ENCODE peak calls at places on chromosomes 13 and 19, in four cellular contexts. One of them, this sample, is unnamed.
A peak's percentile ranks its signal among the peaks of the same experiment; 100 is the strongest.

GRCh38 chr13:74135306-74136088 is 1.3 kb upstream of the KLF12 start:
- DNase-seq in heart right ventricle: peak; percentile 83
- DNase-seq in heart left ventricle: peak; percentile 86
- DNase-seq in IMR-90: peak; percentile 75
- DNase-seq in this sample: peak; percentile 90

GRCh38 chr13:48728876-48729275 is 75.1 kb downstream of the CYSLTR2 start:
- DNase-seq in heart right ventricle: no peak
- DNase-seq in heart left ventricle: no peak
- DNase-seq in IMR-90: no peak
- DNase-seq in this sample: no peak

GRCh38 chr13:98937911-98938381 is 39.9 kb downstream of the DOCK9 start:
- DNase-seq in heart right ventricle: no peak
- DNase-seq in heart left ventricle: no peak
- DNase-seq in IMR-90: peak; percentile 12
- DNase-seq in this sample: no peak

GRCh38 chr13:29422015-29422414 is 173.5 kb downstream of the SLC7A1 start:
- DNase-seq in heart right ventricle: no peak
- DNase-seq in heart left ventricle: no peak
- DNase-seq in IMR-90: no peak
- DNase-seq in this sample: no peak

GRCh38 chr13:112113355-112113754 is 46.4 kb downstream of the SOX1 start:
- DNase-seq in heart right ventricle: no peak
- DNase-seq in heart left ventricle: no peak
- DNase-seq in IMR-90: no peak
- DNase-seq in this sample: no peak

GRCh38 chr19:16620584-16620983 is 7.4 kb downstream of the MED26 start:
- DNase-seq in heart right ventricle: no peak
- DNase-seq in heart left ventricle: no peak
- DNase-seq in IMR-90: no peak
- DNase-seq in this sample: no peak

GRCh38 chr19:18477042-18477760 is 39.3 kb upstream of the ISYNA1 start:
- DNase-seq in heart right ventricle: no peak
- DNase-seq in heart left ventricle: no peak
- DNase-seq in IMR-90: no peak
- DNase-seq in this sample: no peak

GRCh38 chr13:29369060-29369743 is 226.3 kb downstream of the SLC7A1 start:
- DNase-seq in heart right ventricle: no peak
- DNase-seq in heart left ventricle: no peak
- DNase-seq in IMR-90: peak; percentile 34
- DNase-seq in this sample: no peak

GRCh38 chr19:40421468-40421778 is 4.4 kb downstream of the SERTAD1 start:
- DNase-seq in heart right ventricle: no peak
- DNase-seq in heart left ventricle: no peak
- DNase-seq in IMR-90: no peak
- DNase-seq in this sample: no peak

GRCh38 chr13:64725492-64725891 is 2504.6 kb downstream of the PCDH9 start:
- DNase-seq in heart right ventricle: no peak
- DNase-seq in heart left ventricle: no peak
- DNase-seq in IMR-90: no peak
- DNase-seq in this sample: no peak

GRCh38 chr13:33153421-33154381 is 131.9 kb downstream of the STARD13 start:
- DNase-seq in heart right ventricle: peak; percentile 49
- DNase-seq in heart left ventricle: peak; percentile 61
- DNase-seq in IMR-90: peak; percentile 38
- DNase-seq in this sample: peak; percentile 75

GRCh38 chr19:2627855-2628254 is 74.6 kb downstream of the GNG7 start:
- DNase-seq in heart right ventricle: no peak
- DNase-seq in heart left ventricle: no peak
- DNase-seq in IMR-90: peak; percentile 49
- DNase-seq in this sample: no peak
- H3K4me3 ChIP-seq in heart right ventricle: no peak overlapping the region
- H3K4me3 ChIP-seq in heart left ventricle: no peak overlapping the region
- H3K4me3 ChIP-seq in IMR-90: no peak overlapping the region
- H3K4me3 ChIP-seq in this sample: no peak overlapping the region

GRCh38 chr19:36719687-36720556 is 32.5 kb downstream of the ZNF567 start:
- DNase-seq in heart right ventricle: no peak
- DNase-seq in heart left ventricle: no peak
- DNase-seq in IMR-90: no peak
- DNase-seq in this sample: no peak
- H3K9me3 ChIP-seq in heart right ventricle: peaks cover 100% of the 10 kb centered on the region
- H3K9me3 ChIP-seq in heart left ventricle: peaks cover 100% of the 10 kb centered on the region
- H3K9me3 ChIP-seq in IMR-90: peaks cover 59% of the 10 kb centered on the region
- H3K9me3 ChIP-seq in this sample: peaks cover 15% of the 10 kb centered on the region

DNA sequence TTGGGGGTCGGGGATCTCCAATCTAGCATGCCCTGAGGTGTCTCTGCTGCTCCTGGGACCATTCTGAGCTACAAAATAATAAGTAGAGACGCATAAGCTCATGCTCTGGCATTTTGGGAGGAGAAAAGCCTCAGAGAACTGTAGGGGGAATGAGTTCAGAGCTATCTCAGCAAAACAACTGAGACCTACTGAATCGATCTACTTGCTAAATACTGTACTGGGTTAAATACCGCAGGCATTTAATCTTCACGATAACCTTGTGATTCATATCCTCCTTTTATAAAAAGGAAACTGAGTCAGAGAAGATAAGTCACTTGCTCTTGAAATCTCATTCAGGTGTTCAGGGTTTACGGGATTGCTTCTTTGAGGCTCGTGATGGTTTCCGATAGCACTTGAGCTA is 468.1 kb downstream of the FGF9 start:
- DNase-seq in heart right ventricle: no peak
- DNase-seq in heart left ventricle: no peak
- DNase-seq in IMR-90: no peak
- DNase-seq in this sample: no peak
- H3K4me3 ChIP-seq in heart right ventricle: no peak overlapping the region
- H3K4me3 ChIP-seq in heart left ventricle: no peak overlapping the region
- H3K4me3 ChIP-seq in IMR-90: no peak overlapping the region
- H3K4me3 ChIP-seq in this sample: no peak overlapping the region

GRCh38 chr19:20186163-20186562 is 19.1 kb downstream of the ZNF486 start:
- DNase-seq in heart right ventricle: no peak
- DNase-seq in heart left ventricle: no peak
- DNase-seq in IMR-90: no peak
- DNase-seq in this sample: no peak
- H3K9me3 ChIP-seq in heart right ventricle: no peaks in the 10 kb centered on the region
- H3K9me3 ChIP-seq in heart left ventricle: no peaks in the 10 kb centered on the region
- H3K9me3 ChIP-seq in IMR-90: peaks cover 3% of the 10 kb centered on the region
- H3K9me3 ChIP-seq in this sample: no peaks in the 10 kb centered on the region

GRCh38 chr19:1268392-1269064 is 604 bp upstream of the CIRBP start:
- DNase-seq in heart right ventricle: peak; percentile 41
- DNase-seq in heart left ventricle: no peak
- DNase-seq in IMR-90: no peak
- DNase-seq in this sample: peak; percentile 77
- H3K4me3 ChIP-seq in heart right ventricle: peak overlapping the region; percentile 79
- H3K4me3 ChIP-seq in heart left ventricle: peak overlapping the region; percentile 72
- H3K4me3 ChIP-seq in IMR-90: no peak overlapping the region
- H3K4me3 ChIP-seq in this sample: no peak overlapping the region

GRCh38 chr19:54650108-54650666 is 12.6 kb upstream of the LILRB4 start:
- DNase-seq in heart right ventricle: no peak
- DNase-seq in heart left ventricle: no peak
- DNase-seq in IMR-90: no peak
- DNase-seq in this sample: no peak

GRCh38 chr19:54654447-54655321 is 8.1 kb upstream of the LILRB4 start:
- DNase-seq in heart right ventricle: no peak
- DNase-seq in heart left ventricle: no peak
- DNase-seq in IMR-90: no peak
- DNase-seq in this sample: no peak

GRCh38 chr19:54648129-54648528 is 14.7 kb upstream of the LILRB4 start:
- DNase-seq in heart right ventricle: no peak
- DNase-seq in heart left ventricle: no peak
- DNase-seq in IMR-90: no peak
- DNase-seq in this sample: no peak

DNA sequence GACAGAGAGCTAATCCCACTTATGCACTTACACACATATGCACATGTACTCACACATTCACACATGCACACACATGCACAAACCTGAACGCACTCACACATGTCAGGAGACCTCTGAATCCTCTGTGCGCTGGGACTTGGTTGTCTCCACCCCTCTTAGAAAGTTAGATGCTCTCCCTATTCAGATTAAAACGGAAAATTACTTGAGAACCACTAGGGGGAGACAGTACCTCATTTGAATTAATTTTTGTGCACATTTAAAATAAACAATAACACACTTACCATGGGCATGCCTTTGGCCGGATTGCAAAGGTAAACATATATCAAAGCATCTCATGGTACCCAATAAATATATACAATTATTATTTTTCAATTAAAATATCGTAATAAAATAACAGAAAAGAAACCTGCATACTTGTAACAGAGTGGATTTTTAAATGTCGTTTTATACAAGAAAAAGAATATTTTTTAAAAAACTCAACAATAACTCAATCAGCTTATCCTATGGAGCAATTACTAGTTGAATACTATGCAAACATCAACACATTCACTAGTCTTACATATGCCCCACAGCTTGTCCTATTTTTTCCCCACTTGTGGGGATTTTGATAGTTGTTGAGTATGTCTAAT is 9.5 kb upstream of the LILRB4 start:
- DNase-seq in heart right ventricle: no peak
- DNase-seq in heart left ventricle: no peak
- DNase-seq in IMR-90: peak; percentile 7
- DNase-seq in this sample: no peak
- H3K9me3 ChIP-seq in heart right ventricle: no peaks in the 10 kb centered on the region
- H3K9me3 ChIP-seq in heart left ventricle: no peaks in the 10 kb centered on the region
- H3K9me3 ChIP-seq in IMR-90: peaks cover 17% of the 10 kb centered on the region
- H3K9me3 ChIP-seq in this sample: no peaks in the 10 kb centered on the region

DNA sequence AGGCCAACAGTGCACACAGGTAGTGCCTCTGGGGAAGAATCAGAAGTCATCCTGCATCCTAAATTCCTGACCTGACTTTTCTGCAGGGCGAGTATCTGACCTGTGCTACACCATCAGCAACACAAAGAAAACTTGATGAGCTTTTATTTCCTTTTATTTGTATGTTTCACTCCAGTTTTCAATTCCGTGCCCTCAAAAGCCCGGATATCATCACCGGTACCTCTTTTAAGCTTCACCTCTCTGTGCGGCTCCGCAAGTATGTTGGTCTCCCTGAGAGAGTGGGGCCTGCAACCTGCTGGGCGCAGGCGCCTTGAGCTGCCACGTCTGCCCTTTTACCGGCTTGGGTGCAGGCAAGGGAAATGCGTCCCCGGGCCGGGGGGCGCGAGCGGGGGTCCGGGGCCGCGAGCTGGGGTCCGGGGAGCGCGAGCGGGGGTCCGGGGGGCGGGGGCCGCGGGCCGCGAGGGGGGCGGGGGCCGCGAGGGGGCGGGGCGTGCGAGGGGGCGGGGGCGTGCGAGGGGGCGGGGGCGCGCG is 4.3 kb upstream of the DUXA start:
- DNase-seq in heart right ventricle: peak; percentile 58
- DNase-seq in heart left ventricle: peak; percentile 56
- DNase-seq in IMR-90: peak; percentile 39
- DNase-seq in this sample: peak; percentile 80
- H3K4me3 ChIP-seq in heart right ventricle: peak overlapping the region; percentile 42
- H3K4me3 ChIP-seq in heart left ventricle: peak overlapping the region; percentile 53
- H3K4me3 ChIP-seq in IMR-90: peak overlapping the region; percentile 42
- H3K4me3 ChIP-seq in this sample: peak overlapping the region; percentile 83

This sample was measured in right cardiac atrium.